ENCODE peak calls at places on chromosomes 16 and 17, in ten cellular contexts. Y, M, H, K, L, C, F, D, R and B are unnamed samples.

GRCh38 chr16:19911204-19911603 is 26.6 kb upstream of the GPRC5B start:
- DNase-seq in C (no peak), M (no peak), Y (no peak), L (no peak), K (no peak), F (no peak), R (no peak), D (no peak), H (no peak), B (no peak)

GRCh38 chr16:9033125-9033830 is 58.2 kb upstream of the HAPSTR1 start:
- DNase-seq in F (peak), H (no peak), L (no peak), C (peak), M (peak), D (no peak), K (peak), R (no peak), Y (peak), B (peak)

GRCh38 chr17:20059728-20060188 is 50.6 kb downstream of the SPECC1 start:
- DNase-seq in R (no peak), Y (no peak), L (no peak), K (peak), F (no peak), D (no peak), M (peak), H (no peak), C (no peak), B (no peak)

GRCh38 chr16:17598968-17599367 is 128.2 kb upstream of the XYLT1 start:
- DNase-seq in Y (no peak), M (no peak), F (no peak), D (no peak), K (no peak), R (no peak), H (no peak), C (no peak), L (no peak), B (no peak)

GRCh38 chr17:68054296-68054900 is 18.9 kb downstream of the KPNA2 start:
- DNase-seq in D (no peak), F (no peak), M (peak), R (no peak), K (peak), C (no peak), H (no peak), Y (no peak), L (no peak), B (peak)

GRCh38 chr16:20401475-20402016 is 3.0 kb downstream of the PDILT start:
- DNase-seq in Y (no peak), F (no peak), R (no peak), H (no peak), C (no peak), M (no peak), K (no peak), D (no peak), L (no peak), B (no peak)

GRCh38 chr17:77184474-77184873 is 43.7 kb downstream of the SEC14L1 start:
- DNase-seq in R (no peak), F (no peak), Y (no peak), C (no peak), D (no peak), M (no peak), K (no peak), H (no peak), L (no peak), B (no peak)

GRCh38 chr16:74580828-74581227 is 26.1 kb downstream of the GLG1 start:
- DNase-seq in F (no peak), Y (no peak), K (no peak), H (no peak), L (no peak), M (no peak), R (no peak), C (no peak), D (no peak), B (no peak)

GRCh38 chr16:14333361-14333760 is 262.2 kb downstream of the MRTFB start:
- DNase-seq in C (no peak), H (no peak), M (no peak), R (no peak), L (no peak), K (no peak), F (no peak), Y (no peak), D (no peak), B (no peak)

GRCh38 chr17:8125196-8125946 is 1.5 kb upstream of the HES7 start:
- DNase-seq in K (peak), D (no peak), L (peak), M (peak), F (no peak), R (peak), Y (peak), H (peak), C (peak), B (peak)

GRCh38 chr17:13437966-13438779 is 163.6 kb downstream of the HS3ST3A1 start:
- DNase-seq in D (peak), M (no peak), L (no peak), F (no peak), R (no peak), H (no peak), K (peak), C (no peak), Y (peak), B (peak)

GRCh38 chr16:52547001-52547833 is at the start of gene TOX3:
- DNase-seq in K (no peak), Y (peak), D (no peak), C (peak), F (no peak), H (no peak), M (no peak), L (no peak), R (no peak), B (no peak)

GRCh38 chr16:52549011-52549692 is 2.2 kb upstream of the TOX3 start:
- DNase-seq in F (no peak), L (no peak), Y (no peak), M (no peak), K (no peak), R (no peak), D (no peak), H (no peak), C (no peak), B (peak)

GRCh38 chr16:52546291-52546941 is 527 bp downstream of the TOX3 start:
- DNase-seq in Y (peak), L (no peak), C (no peak), R (no peak), F (no peak), H (no peak), M (no peak), D (no peak), K (no peak), B (no peak)

GRCh38 chr16:52548261-52549010 is 1.5 kb upstream of the TOX3 start:
- DNase-seq in Y (no peak), K (no peak), C (no peak), R (no peak), L (no peak), M (no peak), H (no peak), F (no peak), D (no peak), B (no peak)

DNA sequence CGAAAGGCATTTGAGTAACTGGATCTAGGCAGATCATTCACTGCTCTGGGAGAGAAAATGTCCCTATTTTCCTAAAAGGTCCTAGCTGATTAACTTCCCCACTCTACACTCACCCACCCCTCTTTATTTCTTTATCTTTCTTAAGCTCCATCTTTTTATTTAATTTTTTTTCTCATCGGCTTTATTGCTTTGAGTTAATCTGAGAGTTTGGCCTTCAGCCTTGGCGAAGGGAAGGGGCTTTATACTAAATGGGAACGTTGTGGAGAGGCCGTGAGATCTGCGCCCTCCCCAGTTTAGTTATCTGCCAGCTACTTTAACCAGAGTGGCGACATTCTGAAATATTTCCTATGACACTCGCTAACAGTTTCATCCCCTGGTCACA is 882 bp upstream of the TOX3 start:
- DNase-seq in D (no peak), K (no peak), R (no peak), L (no peak), M (no peak), C (no peak), Y (no peak), H (no peak), F (no peak), B (no peak)
- H3K4me3 ChIP-seq in D (no peak), K (no peak), R (no peak), L (no peak), M (no peak), C (no peak), Y (peak), H (no peak), F (no peak), B (no peak)

GRCh38 chr16:79593074-79593531 is 7.4 kb downstream of the MAF start:
- DNase-seq in M (no peak), D (no peak), C (no peak), L (no peak), R (no peak), F (no peak), K (peak), H (no peak), Y (no peak), B (no peak)

GRCh38 chr16:79595916-79596450 is 4.6 kb downstream of the MAF start:
- DNase-seq in K (no peak), C (no peak), M (no peak), R (no peak), H (no peak), D (no peak), L (no peak), F (no peak), Y (no peak), B (no peak)

GRCh38 chr16:79593754-79594153 is 6.8 kb downstream of the MAF start:
- DNase-seq in H (no peak), M (no peak), C (no peak), K (no peak), R (no peak), L (no peak), F (no peak), D (no peak), Y (no peak), B (no peak)

GRCh38 chr16:79597277-79597676 is 3.3 kb downstream of the MAF start:
- DNase-seq in K (no peak), C (no peak), H (no peak), R (no peak), D (no peak), Y (no peak), M (peak), F (no peak), L (no peak), B (no peak)

DNA sequence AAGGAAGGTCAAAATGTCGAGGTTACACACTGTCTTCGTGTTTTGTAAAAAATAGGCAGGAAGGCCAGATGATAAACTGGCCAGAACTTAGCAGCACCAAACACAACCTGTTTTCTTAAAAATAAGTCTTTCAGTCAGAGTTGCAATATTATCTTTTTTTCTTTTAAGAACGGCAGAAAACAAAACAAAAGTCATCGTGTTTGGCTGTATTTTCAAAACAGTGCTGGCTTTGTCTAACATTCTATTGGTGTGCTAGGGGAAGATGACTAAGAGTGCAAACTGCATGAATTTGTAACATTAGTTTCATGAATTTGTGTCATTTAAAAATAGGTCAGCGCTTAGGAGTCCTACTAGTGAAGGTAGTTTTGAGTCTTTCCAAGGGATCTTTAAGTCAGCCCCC is 5.3 kb downstream of the MAF start:
- DNase-seq in K (no peak), C (no peak), H (no peak), M (no peak), F (no peak), L (no peak), D (no peak), Y (no peak), R (no peak), B (no peak)
- H3K4me3 ChIP-seq in K (no peak), C (no peak), H (no peak), M (no peak), F (no peak), L (peak), D (no peak), Y (no peak), R (no peak), B (no peak)

DNA sequence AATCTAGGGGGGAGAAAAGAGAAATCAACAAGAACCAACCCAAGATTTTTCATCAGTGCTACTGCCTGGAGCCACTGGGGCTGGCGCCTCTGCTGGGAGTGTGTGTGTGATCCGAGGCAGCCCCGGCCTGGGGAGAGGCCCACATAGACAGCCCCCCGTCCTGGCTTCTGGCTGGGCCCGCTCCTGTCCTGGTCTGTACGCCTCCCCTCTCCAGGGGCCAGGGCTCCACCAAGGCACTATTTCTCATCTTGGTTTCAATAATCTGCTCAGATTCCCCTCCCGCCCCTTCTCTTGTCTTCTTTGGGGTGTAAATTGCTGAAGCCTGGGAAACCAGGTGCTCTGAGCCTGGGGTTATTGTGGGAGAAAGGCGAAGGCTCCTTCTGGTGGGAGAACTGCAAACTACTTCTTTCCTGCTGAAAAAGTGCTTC is 7.8 kb downstream of the BAHCC1 start:
- DNase-seq in M (no peak), R (no peak), L (no peak), Y (no peak), C (no peak), F (no peak), H (no peak), D (no peak), K (peak), B (no peak)
- H3K4me3 ChIP-seq in M (no peak), R (no peak), L (no peak), Y (no peak), C (no peak), F (no peak), H (no peak), D (no peak), K (no peak), B (no peak)

GRCh38 chr16:11621539-11621919 is 34.8 kb upstream of the LITAF start:
- DNase-seq in F (no peak), D (no peak), M (no peak), C (no peak), R (no peak), Y (no peak), L (no peak), K (no peak), H (no peak), B (no peak)

GRCh38 chr16:11620243-11621003 is 33.7 kb upstream of the LITAF start:
- DNase-seq in M (no peak), C (no peak), K (no peak), D (no peak), Y (no peak), H (no peak), F (no peak), L (no peak), R (no peak), B (no peak)

GRCh38 chr16:11618107-11618717 is 31.5 kb upstream of the LITAF start:
- DNase-seq in C (no peak), Y (no peak), L (no peak), K (no peak), F (no peak), R (no peak), H (no peak), D (no peak), M (no peak), B (no peak)

GRCh38 chr16:11621920-11622651 is 35.4 kb upstream of the LITAF start:
- DNase-seq in Y (no peak), C (no peak), H (peak), M (no peak), R (peak), K (no peak), D (no peak), L (no peak), F (no peak), B (no peak)

GRCh38 chr16:11619327-11619851 is 32.7 kb upstream of the LITAF start:
- DNase-seq in F (no peak), Y (no peak), H (peak), L (no peak), C (no peak), M (no peak), K (no peak), D (no peak), R (peak), B (no peak)
- H3K4me3 ChIP-seq in F (no peak), Y (no peak), H (no peak), L (no peak), C (no peak), M (no peak), K (no peak), D (no peak), R (no peak), B (no peak)

DNA sequence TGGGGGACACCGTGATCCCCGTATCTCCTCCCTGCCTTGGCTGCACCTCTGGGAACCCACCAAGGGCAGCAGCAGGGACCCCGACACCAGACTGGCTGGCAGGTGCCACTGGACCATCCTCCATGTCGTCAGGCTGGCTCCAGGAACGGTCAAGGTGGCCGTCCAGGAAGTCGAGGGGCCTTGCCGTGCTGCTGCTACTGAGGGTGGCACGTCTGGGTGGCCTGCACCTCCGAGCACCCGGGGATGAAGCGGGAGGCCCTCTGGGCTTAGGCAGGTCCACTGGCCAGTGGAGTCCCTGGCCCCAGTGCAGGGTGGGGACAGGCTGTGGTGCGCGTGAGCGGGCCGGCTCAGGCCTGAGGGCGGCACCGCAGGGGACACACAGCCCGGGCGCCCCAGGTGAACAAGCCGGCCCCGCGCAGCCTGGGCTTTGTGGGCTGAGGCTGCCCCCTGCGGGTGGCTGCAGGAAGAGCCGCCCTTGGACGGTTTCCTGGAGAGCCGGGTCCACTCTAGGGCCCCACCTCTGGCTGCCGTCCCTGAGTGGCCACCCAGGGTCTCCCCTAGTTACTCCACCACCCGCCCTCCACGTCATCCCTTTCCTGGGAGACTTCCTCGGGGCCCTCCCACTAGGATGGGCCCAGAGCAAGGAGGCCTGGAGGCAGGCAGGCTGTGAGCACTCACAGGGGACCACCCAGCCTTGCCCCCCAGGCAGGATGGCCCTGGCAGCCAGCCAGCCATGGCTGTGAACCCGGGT is 42.8 kb upstream of the ZC3H18 start:
- DNase-seq in R (peak), F (no peak), H (peak), D (no peak), L (no peak), M (peak), C (peak), K (peak), Y (peak), B (peak)
- H3K4me3 ChIP-seq in R (no peak), F (no peak), H (no peak), D (no peak), L (no peak), M (no peak), C (no peak), K (no peak), Y (no peak), B (no peak)

GRCh38 chr17:41176744-41177387 is 1.2 kb downstream of the KRTAP4-2 start:
- DNase-seq in M (no peak), L (no peak), Y (no peak), D (no peak), F (no peak), K (no peak), R (no peak), H (no peak), C (no peak), B (no peak)
- H3K4me3 ChIP-seq in M (no peak), L (no peak), Y (no peak), D (no peak), F (no peak), K (no peak), R (no peak), H (no peak), C (no peak), B (no peak)

GRCh38 chr16:56625943-56626654 is 518 bp downstream of the MT1E start:
- DNase-seq in C (peak), L (peak), R (no peak), F (no peak), Y (peak), H (no peak), D (no peak), M (peak), K (peak), B (peak)
- H3K4me3 ChIP-seq in C (peak), L (peak), R (peak), F (no peak), Y (peak), H (peak), D (peak), M (peak), K (peak), B (peak)

DNA sequence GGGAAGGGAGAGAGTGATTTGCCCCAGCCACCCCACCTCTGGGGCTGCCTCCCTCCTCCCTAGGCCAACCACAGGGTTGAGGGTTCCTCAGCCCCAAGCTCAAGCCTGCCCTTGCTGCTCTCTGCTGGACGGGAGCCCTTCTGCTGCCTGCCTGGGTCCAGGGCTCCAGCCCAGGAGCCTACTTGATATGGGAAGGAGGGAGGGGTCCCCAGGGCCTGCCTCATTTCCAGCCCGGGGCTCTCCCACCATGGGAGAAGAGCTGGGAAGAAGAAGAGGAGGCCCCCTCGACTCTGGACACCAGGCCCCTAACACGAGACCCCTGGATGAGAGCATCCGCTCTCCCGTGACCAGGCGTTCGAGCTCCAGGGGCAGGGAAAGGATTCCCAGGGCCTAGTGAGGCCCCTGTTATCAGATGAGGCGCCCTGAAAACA is 726 bp downstream of the SLC16A5 start:
- DNase-seq in F (no peak), D (no peak), C (no peak), R (no peak), L (no peak), M (no peak), H (no peak), K (no peak), Y (no peak), B (no peak)
- H3K4me3 ChIP-seq in F (no peak), D (peak), C (peak), R (peak), L (peak), M (peak), H (peak), K (peak), Y (peak), B (peak)

DNA sequence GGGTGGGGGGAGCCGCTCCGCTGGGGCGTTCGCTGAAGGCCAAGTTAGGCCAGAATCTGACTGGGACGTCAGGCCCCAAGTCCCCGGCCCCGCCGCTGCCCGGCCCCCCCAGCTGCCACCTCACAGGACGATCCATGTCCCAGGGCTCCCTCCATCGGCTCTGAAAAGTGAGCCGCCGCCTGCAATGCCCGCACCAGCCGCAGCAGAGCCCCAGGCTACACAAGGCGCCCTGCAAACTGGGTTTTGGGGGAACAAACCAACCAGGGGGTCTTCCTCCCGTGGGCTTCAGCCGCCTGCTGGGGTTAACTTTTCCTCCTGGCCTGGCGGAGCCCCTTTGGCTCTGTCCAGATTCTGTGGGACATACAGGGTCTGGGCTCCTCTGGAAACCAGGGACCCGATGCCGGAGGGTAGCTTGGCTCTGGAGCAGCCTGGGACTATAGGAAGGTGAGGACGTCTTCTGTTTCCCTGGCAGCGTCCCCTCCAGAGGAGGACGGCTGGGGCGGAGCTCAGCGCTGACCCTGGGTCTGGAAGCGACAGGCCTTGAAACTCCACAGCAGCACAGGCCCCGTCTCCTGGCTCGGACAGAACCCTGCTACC is 835 bp downstream of the NME4 start:
- DNase-seq in R (peak), H (peak), F (no peak), K (peak), D (no peak), Y (peak), L (peak), C (peak), M (peak), B (peak)
- H3K4me3 ChIP-seq in R (no peak), H (no peak), F (no peak), K (peak), D (peak), Y (no peak), L (peak), C (no peak), M (peak), B (peak)